ENCODE peak calls at places on chromosomes 5 and 9, in six cellular contexts. One of them, this sample, is unnamed.

GRCh38 chr9:134774991-134775540 is 105.5 kb upstream of the FCN2 start:
- DNase-seq in neural progenitor cell: no peak
- DNase-seq in HepG2: no peak
- DNase-seq in IMR-90: no peak
- DNase-seq in fibroblast of lung: no peak
- DNase-seq in GM23338: no peak
- DNase-seq in this sample: no peak

GRCh38 chr9:19184144-19184917 is 46.2 kb upstream of the DENND4C start:
- DNase-seq in fibroblast of lung: peak
- DNase-seq in HepG2: peak
- DNase-seq in neural progenitor cell: no peak
- DNase-seq in IMR-90: peak
- DNase-seq in GM23338: peak
- DNase-seq in this sample: no peak

GRCh38 chr9:133944746-133945135 is 47.4 kb downstream of the VAV2 start:
- DNase-seq in IMR-90: peak
- DNase-seq in fibroblast of lung: peak
- DNase-seq in GM23338: no peak
- DNase-seq in neural progenitor cell: no peak
- DNase-seq in HepG2: no peak
- DNase-seq in this sample: peak

GRCh38 chr5:110478899-110479298 is 247.6 kb downstream of the TMEM232 start:
- DNase-seq in fibroblast of lung: peak
- DNase-seq in IMR-90: peak
- DNase-seq in GM23338: no peak
- DNase-seq in neural progenitor cell: no peak
- DNase-seq in HepG2: no peak
- DNase-seq in this sample: peak

GRCh38 chr9:22469928-22470544 is 23.4 kb downstream of the DMRTA1 start:
- DNase-seq in GM23338: peak
- DNase-seq in neural progenitor cell: peak
- DNase-seq in IMR-90: peak
- DNase-seq in HepG2: peak
- DNase-seq in fibroblast of lung: peak
- DNase-seq in this sample: no peak

GRCh38 chr9:107784235-107784958 is 294.8 kb upstream of the KLF4 start:
- DNase-seq in neural progenitor cell: no peak
- DNase-seq in GM23338: no peak
- DNase-seq in HepG2: no peak
- DNase-seq in IMR-90: peak
- DNase-seq in fibroblast of lung: peak
- DNase-seq in this sample: no peak

GRCh38 chr5:1540166-1540565 is 16.4 kb upstream of the LPCAT1 start:
- DNase-seq in HepG2: no peak
- DNase-seq in fibroblast of lung: no peak
- DNase-seq in neural progenitor cell: no peak
- DNase-seq in IMR-90: no peak
- DNase-seq in GM23338: no peak
- DNase-seq in this sample: no peak

GRCh38 chr9:96417610-96418073 is 528 bp downstream of the ZNF367 start:
- DNase-seq in HepG2: no peak
- DNase-seq in fibroblast of lung: no peak
- DNase-seq in GM23338: no peak
- DNase-seq in IMR-90: no peak
- DNase-seq in neural progenitor cell: no peak
- DNase-seq in this sample: no peak

GRCh38 chr9:126499005-126499910 is 114.5 kb upstream of the LMX1B start:
- DNase-seq in neural progenitor cell: peak
- DNase-seq in HepG2: peak
- DNase-seq in IMR-90: peak
- DNase-seq in GM23338: peak
- DNase-seq in fibroblast of lung: peak
- DNase-seq in this sample: no peak

GRCh38 chr5:125402787-125403186 is 656.3 kb upstream of the ZNF608 start:
- DNase-seq in GM23338: no peak
- DNase-seq in IMR-90: no peak
- DNase-seq in neural progenitor cell: no peak
- DNase-seq in HepG2: no peak
- DNase-seq in fibroblast of lung: no peak
- DNase-seq in this sample: no peak

GRCh38 chr9:98540476-98540875 is 168.3 kb downstream of the GABBR2 start:
- DNase-seq in GM23338: no peak
- DNase-seq in HepG2: no peak
- DNase-seq in fibroblast of lung: peak
- DNase-seq in neural progenitor cell: no peak
- DNase-seq in IMR-90: no peak
- DNase-seq in this sample: no peak

GRCh38 chr9:108511200-108511756 is 344.5 kb downstream of the ACTL7B start:
- DNase-seq in HepG2: no peak
- DNase-seq in IMR-90: peak
- DNase-seq in GM23338: no peak
- DNase-seq in neural progenitor cell: no peak
- DNase-seq in fibroblast of lung: peak
- DNase-seq in this sample: no peak

GRCh38 chr9:83538172-83538889 is at the start of gene FRMD3:
- DNase-seq in fibroblast of lung: peak
- DNase-seq in GM23338: peak
- DNase-seq in IMR-90: peak
- DNase-seq in HepG2: peak
- DNase-seq in neural progenitor cell: peak
- DNase-seq in this sample: no peak

GRCh38 chr5:61817472-61818326 is 485.6 kb downstream of the ZSWIM6 start:
- DNase-seq in GM23338: peak
- DNase-seq in fibroblast of lung: peak
- DNase-seq in IMR-90: peak
- DNase-seq in HepG2: peak
- DNase-seq in neural progenitor cell: peak
- DNase-seq in this sample: no peak

GRCh38 chr5:5155617-5156016 is 15.5 kb downstream of the ADAMTS16 start:
- DNase-seq in IMR-90: no peak
- DNase-seq in HepG2: no peak
- DNase-seq in fibroblast of lung: no peak
- DNase-seq in neural progenitor cell: no peak
- DNase-seq in GM23338: no peak
- DNase-seq in this sample: no peak

GRCh38 chr9:137309368-137310189 is 7.5 kb upstream of the NRARP start:
- DNase-seq in fibroblast of lung: no peak
- DNase-seq in IMR-90: no peak
- DNase-seq in neural progenitor cell: peak
- DNase-seq in HepG2: no peak
- DNase-seq in GM23338: no peak
- DNase-seq in this sample: no peak

GRCh38 chr9:93536874-93537273 is 39.5 kb upstream of the PHF2 start:
- DNase-seq in GM23338: peak
- DNase-seq in neural progenitor cell: peak
- DNase-seq in HepG2: no peak
- DNase-seq in IMR-90: no peak
- DNase-seq in fibroblast of lung: no peak
- DNase-seq in this sample: no peak

GRCh38 chr9:129416831-129417604 is 203.9 kb downstream of the C9orf50 start:
- DNase-seq in neural progenitor cell: peak
- DNase-seq in IMR-90: no peak
- DNase-seq in fibroblast of lung: peak
- DNase-seq in GM23338: no peak
- DNase-seq in HepG2: no peak
- DNase-seq in this sample: no peak

GRCh38 chr9:126009047-126009446 is 261.9 kb downstream of the PBX3 start:
- DNase-seq in fibroblast of lung: no peak
- DNase-seq in neural progenitor cell: no peak
- DNase-seq in GM23338: no peak
- DNase-seq in IMR-90: no peak
- DNase-seq in HepG2: no peak
- DNase-seq in this sample: no peak

GRCh38 chr5:6652025-6652424 is 18.8 kb downstream of the SRD5A1 start:
- DNase-seq in fibroblast of lung: no peak
- DNase-seq in GM23338: no peak
- DNase-seq in neural progenitor cell: no peak
- DNase-seq in HepG2: no peak
- DNase-seq in IMR-90: no peak
- DNase-seq in this sample: no peak

GRCh38 chr9:129676970-129677369 is 11.5 kb downstream of the PRRX2 start:
- DNase-seq in neural progenitor cell: no peak
- DNase-seq in IMR-90: no peak
- DNase-seq in HepG2: peak
- DNase-seq in GM23338: no peak
- DNase-seq in fibroblast of lung: no peak
- DNase-seq in this sample: no peak

DNA sequence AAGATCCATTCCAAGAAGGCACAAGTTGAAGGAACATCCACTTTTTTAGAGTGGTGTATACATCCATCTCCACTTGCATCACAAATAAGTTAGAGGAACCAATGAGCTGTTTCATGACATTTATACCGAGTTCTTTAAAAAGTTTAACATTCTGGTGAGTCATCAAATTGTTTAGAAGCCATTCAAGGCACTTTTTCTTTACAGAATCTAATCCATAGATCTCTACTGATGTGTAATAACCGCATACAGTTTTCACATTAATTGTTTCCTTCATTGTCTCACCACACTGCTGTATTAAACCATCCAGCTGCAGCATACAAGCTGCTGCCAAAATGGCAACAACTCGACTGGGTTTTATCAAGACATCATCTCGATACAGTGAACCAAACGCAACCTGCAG is 754 bp downstream of the GMCL2 start:
- DNase-seq in GM23338: no peak
- DNase-seq in neural progenitor cell: no peak
- DNase-seq in HepG2: no peak
- DNase-seq in IMR-90: peak
- DNase-seq in fibroblast of lung: peak
- DNase-seq in this sample: no peak
- H2AFZ ChIP-seq in GM23338: peak
- H2AFZ ChIP-seq in neural progenitor cell: no peak
- H2AFZ ChIP-seq in HepG2: no peak
- H2AFZ ChIP-seq in IMR-90: no peak
- H2AFZ ChIP-seq in fibroblast of lung: no peak
- H2AFZ ChIP-seq in this sample: no peak

GRCh38 chr9:78932849-78933627 is 636.1 kb downstream of the PSAT1 start:
- DNase-seq in IMR-90: peak
- DNase-seq in HepG2: no peak
- DNase-seq in fibroblast of lung: peak
- DNase-seq in neural progenitor cell: no peak
- DNase-seq in GM23338: no peak
- DNase-seq in this sample: peak
- H2AFZ ChIP-seq in IMR-90: no peak
- H2AFZ ChIP-seq in HepG2: no peak
- H2AFZ ChIP-seq in fibroblast of lung: no peak
- H2AFZ ChIP-seq in neural progenitor cell: no peak
- H2AFZ ChIP-seq in GM23338: no peak
- H2AFZ ChIP-seq in this sample: peak

GRCh38 chr5:10218658-10219057 is 31.0 kb downstream of the ATPSCKMT start:
- DNase-seq in GM23338: no peak
- DNase-seq in IMR-90: no peak
- DNase-seq in neural progenitor cell: no peak
- DNase-seq in fibroblast of lung: no peak
- DNase-seq in HepG2: no peak
- DNase-seq in this sample: no peak

GRCh38 chr5:10209004-10209403 is 40.7 kb downstream of the ATPSCKMT start:
- DNase-seq in fibroblast of lung: no peak
- DNase-seq in IMR-90: no peak
- DNase-seq in GM23338: no peak
- DNase-seq in neural progenitor cell: no peak
- DNase-seq in HepG2: no peak
- DNase-seq in this sample: no peak

GRCh38 chr5:10216107-10216506 is 33.6 kb downstream of the ATPSCKMT start:
- DNase-seq in HepG2: no peak
- DNase-seq in IMR-90: no peak
- DNase-seq in GM23338: no peak
- DNase-seq in neural progenitor cell: no peak
- DNase-seq in fibroblast of lung: no peak
- DNase-seq in this sample: no peak

GRCh38 chr5:10215366-10215765 is 34.3 kb downstream of the ATPSCKMT start:
- DNase-seq in HepG2: no peak
- DNase-seq in neural progenitor cell: no peak
- DNase-seq in GM23338: no peak
- DNase-seq in IMR-90: no peak
- DNase-seq in fibroblast of lung: no peak
- DNase-seq in this sample: no peak

DNA sequence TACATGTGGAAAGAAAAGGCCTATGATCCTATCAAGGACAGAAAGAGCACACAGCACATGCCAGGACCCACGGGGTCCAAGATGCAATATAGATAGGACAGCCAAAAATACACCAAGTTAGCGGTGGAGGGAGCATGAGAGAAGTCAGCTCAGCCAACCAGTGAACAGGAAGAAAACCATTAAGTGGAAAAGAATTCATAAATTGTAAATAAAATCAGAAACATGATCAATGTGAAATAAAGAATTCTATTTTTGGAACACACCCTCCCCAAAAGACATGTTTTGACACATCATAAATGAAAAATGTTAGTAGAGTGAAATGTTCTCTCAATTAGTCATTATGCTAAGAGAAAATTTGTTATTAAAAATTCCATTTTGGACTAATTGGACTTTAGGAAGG is 35.7 kb downstream of the ATPSCKMT start:
- DNase-seq in IMR-90: no peak
- DNase-seq in fibroblast of lung: no peak
- DNase-seq in HepG2: no peak
- DNase-seq in neural progenitor cell: no peak
- DNase-seq in GM23338: no peak
- DNase-seq in this sample: no peak
- H2AFZ ChIP-seq in IMR-90: peak
- H2AFZ ChIP-seq in fibroblast of lung: peak
- H2AFZ ChIP-seq in HepG2: no peak
- H2AFZ ChIP-seq in neural progenitor cell: no peak
- H2AFZ ChIP-seq in GM23338: no peak
- H2AFZ ChIP-seq in this sample: no peak

GRCh38 chr9:114506082-114506390 is 763 bp upstream of the WHRN start:
- DNase-seq in IMR-90: no peak
- DNase-seq in GM23338: no peak
- DNase-seq in HepG2: no peak
- DNase-seq in neural progenitor cell: no peak
- DNase-seq in fibroblast of lung: no peak
- DNase-seq in this sample: no peak
- H2AFZ ChIP-seq in IMR-90: peak
- H2AFZ ChIP-seq in GM23338: peak
- H2AFZ ChIP-seq in HepG2: no peak
- H2AFZ ChIP-seq in neural progenitor cell: peak
- H2AFZ ChIP-seq in fibroblast of lung: peak
- H2AFZ ChIP-seq in this sample: no peak